ENCODE peak calls at places on chromosomes 16 and 17, in seven cellular contexts. One of them, this sample, is unnamed.

GRCh38 chr17:74200112-74200511 is 3.4 kb upstream of the RPL38 start:
- DNase-seq in OCI-LY7: no peak
- DNase-seq in GM20000: no peak
- DNase-seq in IMR-90: no peak
- DNase-seq in CD8-positive, alpha-beta T cell: no peak
- DNase-seq in ascending aorta: no peak
- DNase-seq in GM13977: no peak
- DNase-seq in this sample: no peak

GRCh38 chr16:57430955-57431354 is 16.2 kb downstream of the CIAPIN1 start:
- DNase-seq in IMR-90: no peak
- DNase-seq in CD8-positive, alpha-beta T cell: no peak
- DNase-seq in GM20000: no peak
- DNase-seq in OCI-LY7: no peak
- DNase-seq in GM13977: no peak
- DNase-seq in ascending aorta: no peak
- DNase-seq in this sample: no peak

GRCh38 chr16:12609937-12610699 is 193.6 kb downstream of the CPPED1 start:
- DNase-seq in CD8-positive, alpha-beta T cell: no peak
- DNase-seq in ascending aorta: no peak
- DNase-seq in GM13977: no peak
- DNase-seq in OCI-LY7: no peak
- DNase-seq in GM20000: no peak
- DNase-seq in IMR-90: no peak
- DNase-seq in this sample: no peak

GRCh38 chr16:81695431-81695890 is 83.6 kb upstream of the PLCG2 start:
- DNase-seq in CD8-positive, alpha-beta T cell: no peak
- DNase-seq in OCI-LY7: no peak
- DNase-seq in ascending aorta: no peak
- DNase-seq in GM13977: no peak
- DNase-seq in IMR-90: peak
- DNase-seq in GM20000: no peak
- DNase-seq in this sample: no peak

GRCh38 chr17:14048169-14048568 is 21.1 kb upstream of the COX10 start:
- DNase-seq in OCI-LY7: no peak
- DNase-seq in ascending aorta: no peak
- DNase-seq in GM13977: peak
- DNase-seq in GM20000: no peak
- DNase-seq in IMR-90: no peak
- DNase-seq in CD8-positive, alpha-beta T cell: no peak
- DNase-seq in this sample: peak

GRCh38 chr16:54930034-54930938 is at the start of gene IRX5:
- DNase-seq in GM13977: peak
- DNase-seq in IMR-90: peak
- DNase-seq in CD8-positive, alpha-beta T cell: no peak
- DNase-seq in GM20000: peak
- DNase-seq in OCI-LY7: peak
- DNase-seq in ascending aorta: peak
- DNase-seq in this sample: peak

GRCh38 chr17:38982858-38983746 is 15.9 kb upstream of the FBXO47 start:
- DNase-seq in ascending aorta: no peak
- DNase-seq in IMR-90: peak
- DNase-seq in GM20000: peak
- DNase-seq in OCI-LY7: peak
- DNase-seq in GM13977: peak
- DNase-seq in CD8-positive, alpha-beta T cell: peak
- DNase-seq in this sample: peak

GRCh38 chr17:81656835-81657234 is 493 bp upstream of the PDE6G start:
- DNase-seq in CD8-positive, alpha-beta T cell: no peak
- DNase-seq in GM13977: no peak
- DNase-seq in OCI-LY7: no peak
- DNase-seq in IMR-90: no peak
- DNase-seq in GM20000: no peak
- DNase-seq in ascending aorta: no peak
- DNase-seq in this sample: no peak

GRCh38 chr17:27568216-27568615 is 62.8 kb upstream of the LGALS9 start:
- DNase-seq in GM13977: no peak
- DNase-seq in GM20000: no peak
- DNase-seq in OCI-LY7: no peak
- DNase-seq in ascending aorta: no peak
- DNase-seq in CD8-positive, alpha-beta T cell: no peak
- DNase-seq in IMR-90: no peak
- DNase-seq in this sample: no peak

GRCh38 chr17:66312912-66313311 is 10.5 kb downstream of the PRKCA start:
- DNase-seq in GM13977: no peak
- DNase-seq in IMR-90: no peak
- DNase-seq in CD8-positive, alpha-beta T cell: no peak
- DNase-seq in GM20000: no peak
- DNase-seq in OCI-LY7: no peak
- DNase-seq in ascending aorta: no peak
- DNase-seq in this sample: no peak

GRCh38 chr17:63774141-63774981 is at the start of gene DDX42:
- DNase-seq in GM20000: no peak
- DNase-seq in OCI-LY7: peak
- DNase-seq in IMR-90: peak
- DNase-seq in CD8-positive, alpha-beta T cell: peak
- DNase-seq in ascending aorta: peak
- DNase-seq in GM13977: peak
- DNase-seq in this sample: no peak
- TF ChIP-seq CTCF in GM20000: no peak
- TF ChIP-seq CTCF in OCI-LY7: peak
- TF ChIP-seq CTCF in IMR-90: peak
- TF ChIP-seq CTCF in CD8-positive, alpha-beta T cell: no peak
- TF ChIP-seq CTCF in ascending aorta: no peak
- TF ChIP-seq CTCF in GM13977: no peak
- TF ChIP-seq CTCF in this sample: no peak

GRCh38 chr17:36837616-36838272 is 99.5 kb upstream of the LHX1 start:
- DNase-seq in GM20000: no peak
- DNase-seq in ascending aorta: no peak
- DNase-seq in GM13977: no peak
- DNase-seq in CD8-positive, alpha-beta T cell: no peak
- DNase-seq in OCI-LY7: no peak
- DNase-seq in IMR-90: no peak
- DNase-seq in this sample: no peak
- TF ChIP-seq CTCF in GM20000: no peak
- TF ChIP-seq CTCF in ascending aorta: no peak
- TF ChIP-seq CTCF in GM13977: no peak
- TF ChIP-seq CTCF in CD8-positive, alpha-beta T cell: no peak
- TF ChIP-seq CTCF in OCI-LY7: no peak
- TF ChIP-seq CTCF in IMR-90: no peak
- TF ChIP-seq CTCF in this sample: no peak

GRCh38 chr16:14310519-14310991 is 239.4 kb downstream of the MRTFB start:
- DNase-seq in GM20000: peak
- DNase-seq in ascending aorta: no peak
- DNase-seq in OCI-LY7: peak
- DNase-seq in GM13977: peak
- DNase-seq in CD8-positive, alpha-beta T cell: no peak
- DNase-seq in IMR-90: peak
- DNase-seq in this sample: peak
- TF ChIP-seq CTCF in GM20000: peak
- TF ChIP-seq CTCF in ascending aorta: no peak
- TF ChIP-seq CTCF in OCI-LY7: peak
- TF ChIP-seq CTCF in GM13977: peak
- TF ChIP-seq CTCF in CD8-positive, alpha-beta T cell: no peak
- TF ChIP-seq CTCF in IMR-90: peak
- TF ChIP-seq CTCF in this sample: peak

GRCh38 chr16:69338557-69339288 is 641 bp downstream of the COG8 start:
- DNase-seq in IMR-90: no peak
- DNase-seq in GM13977: no peak
- DNase-seq in ascending aorta: no peak
- DNase-seq in OCI-LY7: no peak
- DNase-seq in GM20000: no peak
- DNase-seq in CD8-positive, alpha-beta T cell: no peak
- DNase-seq in this sample: no peak

GRCh38 chr16:69340095-69340644 is 598 bp downstream of the NIP7 start:
- DNase-seq in GM13977: no peak
- DNase-seq in OCI-LY7: no peak
- DNase-seq in CD8-positive, alpha-beta T cell: no peak
- DNase-seq in GM20000: no peak
- DNase-seq in ascending aorta: no peak
- DNase-seq in IMR-90: peak
- DNase-seq in this sample: no peak

GRCh38 chr16:69334696-69335095 is 4.3 kb upstream of the PDF start:
- DNase-seq in OCI-LY7: no peak
- DNase-seq in ascending aorta: no peak
- DNase-seq in CD8-positive, alpha-beta T cell: no peak
- DNase-seq in GM13977: no peak
- DNase-seq in IMR-90: no peak
- DNase-seq in GM20000: no peak
- DNase-seq in this sample: no peak

GRCh38 chr16:69344171-69344570 is 4.6 kb downstream of the NIP7 start:
- DNase-seq in ascending aorta: no peak
- DNase-seq in CD8-positive, alpha-beta T cell: no peak
- DNase-seq in IMR-90: no peak
- DNase-seq in GM13977: no peak
- DNase-seq in OCI-LY7: no peak
- DNase-seq in GM20000: no peak
- DNase-seq in this sample: no peak

GRCh38 chr16:69339289-69340094 is at the start of the genes COG8 and NIP7:
- DNase-seq in GM20000: peak
- DNase-seq in OCI-LY7: peak
- DNase-seq in GM13977: peak
- DNase-seq in CD8-positive, alpha-beta T cell: peak
- DNase-seq in IMR-90: peak
- DNase-seq in ascending aorta: peak
- DNase-seq in this sample: peak
- TF ChIP-seq CTCF in GM20000: peak
- TF ChIP-seq CTCF in OCI-LY7: peak
- TF ChIP-seq CTCF in GM13977: peak
- TF ChIP-seq CTCF in CD8-positive, alpha-beta T cell: peak
- TF ChIP-seq CTCF in IMR-90: peak
- TF ChIP-seq CTCF in ascending aorta: peak
- TF ChIP-seq CTCF in this sample: peak

GRCh38 chr17:29618272-29619065 is 4.2 kb downstream of the CORO6 start:
- DNase-seq in CD8-positive, alpha-beta T cell: no peak
- DNase-seq in GM13977: no peak
- DNase-seq in IMR-90: no peak
- DNase-seq in OCI-LY7: no peak
- DNase-seq in GM20000: no peak
- DNase-seq in ascending aorta: no peak
- DNase-seq in this sample: no peak

GRCh38 chr17:29617481-29618271 is 5.0 kb downstream of the CORO6 start:
- DNase-seq in IMR-90: peak
- DNase-seq in GM13977: peak
- DNase-seq in ascending aorta: peak
- DNase-seq in GM20000: peak
- DNase-seq in OCI-LY7: peak
- DNase-seq in CD8-positive, alpha-beta T cell: peak
- DNase-seq in this sample: peak

GRCh38 chr17:29620271-29620670 is 2.4 kb downstream of the CORO6 start:
- DNase-seq in GM20000: no peak
- DNase-seq in GM13977: no peak
- DNase-seq in OCI-LY7: no peak
- DNase-seq in IMR-90: peak
- DNase-seq in ascending aorta: no peak
- DNase-seq in CD8-positive, alpha-beta T cell: no peak
- DNase-seq in this sample: no peak

GRCh38 chr17:29620779-29621500 is 1.8 kb downstream of the CORO6 start:
- DNase-seq in ascending aorta: no peak
- DNase-seq in CD8-positive, alpha-beta T cell: no peak
- DNase-seq in GM13977: no peak
- DNase-seq in IMR-90: no peak
- DNase-seq in OCI-LY7: no peak
- DNase-seq in GM20000: no peak
- DNase-seq in this sample: no peak

DNA sequence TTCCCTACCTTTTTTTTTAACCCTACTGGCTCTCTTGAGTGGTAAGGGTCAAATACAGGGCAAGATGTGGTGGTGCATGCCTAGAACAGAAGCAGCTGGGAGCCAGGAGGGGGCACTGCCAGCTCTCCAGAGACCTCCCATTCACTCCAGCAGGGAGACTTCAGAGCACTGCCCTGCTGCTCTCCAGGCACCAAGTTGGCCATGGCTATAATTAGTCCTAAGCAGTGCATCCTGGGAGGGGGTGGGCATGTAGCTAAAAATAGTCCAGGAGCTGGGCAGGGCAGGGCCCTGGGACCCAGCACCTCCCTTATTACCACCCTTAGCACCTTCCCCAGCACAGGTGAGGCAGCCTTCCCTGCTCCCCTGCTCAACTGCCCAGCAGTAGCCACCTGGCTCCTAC is 3.5 kb downstream of the CORO6 start:
- DNase-seq in GM13977: no peak
- DNase-seq in OCI-LY7: peak
- DNase-seq in CD8-positive, alpha-beta T cell: no peak
- DNase-seq in IMR-90: peak
- DNase-seq in ascending aorta: no peak
- DNase-seq in GM20000: no peak
- DNase-seq in this sample: no peak
- TF ChIP-seq CTCF in GM13977: peak
- TF ChIP-seq CTCF in OCI-LY7: peak
- TF ChIP-seq CTCF in CD8-positive, alpha-beta T cell: no peak
- TF ChIP-seq CTCF in IMR-90: peak
- TF ChIP-seq CTCF in ascending aorta: peak
- TF ChIP-seq CTCF in GM20000: no peak
- TF ChIP-seq CTCF in this sample: peak

DNA sequence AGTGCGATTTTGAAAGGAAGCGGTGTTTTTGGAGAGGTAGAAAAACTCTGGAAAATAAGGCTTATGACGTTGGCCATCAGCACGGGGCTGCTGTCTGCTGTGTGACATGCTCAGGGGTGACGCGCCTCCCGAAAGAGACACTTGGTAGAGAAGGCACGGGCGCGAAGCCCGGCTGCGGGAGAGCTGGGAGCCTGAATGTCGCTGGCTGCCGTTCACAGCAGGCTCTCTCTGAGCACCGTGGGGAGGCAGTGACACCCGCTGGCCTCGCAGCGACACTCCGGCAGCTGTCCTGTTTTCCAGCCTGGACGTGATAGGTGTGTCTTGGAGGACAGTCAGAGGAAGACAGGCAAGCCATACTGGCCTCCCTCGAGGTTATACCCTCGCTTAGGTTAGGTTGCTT is 759.1 kb upstream of the RBFOX1 start:
- DNase-seq in ascending aorta: no peak
- DNase-seq in GM13977: no peak
- DNase-seq in GM20000: no peak
- DNase-seq in IMR-90: no peak
- DNase-seq in CD8-positive, alpha-beta T cell: no peak
- DNase-seq in OCI-LY7: no peak
- DNase-seq in this sample: no peak
- TF ChIP-seq CTCF in ascending aorta: no peak
- TF ChIP-seq CTCF in GM13977: no peak
- TF ChIP-seq CTCF in GM20000: no peak
- TF ChIP-seq CTCF in IMR-90: no peak
- TF ChIP-seq CTCF in CD8-positive, alpha-beta T cell: no peak
- TF ChIP-seq CTCF in OCI-LY7: no peak
- TF ChIP-seq CTCF in this sample: no peak

DNA sequence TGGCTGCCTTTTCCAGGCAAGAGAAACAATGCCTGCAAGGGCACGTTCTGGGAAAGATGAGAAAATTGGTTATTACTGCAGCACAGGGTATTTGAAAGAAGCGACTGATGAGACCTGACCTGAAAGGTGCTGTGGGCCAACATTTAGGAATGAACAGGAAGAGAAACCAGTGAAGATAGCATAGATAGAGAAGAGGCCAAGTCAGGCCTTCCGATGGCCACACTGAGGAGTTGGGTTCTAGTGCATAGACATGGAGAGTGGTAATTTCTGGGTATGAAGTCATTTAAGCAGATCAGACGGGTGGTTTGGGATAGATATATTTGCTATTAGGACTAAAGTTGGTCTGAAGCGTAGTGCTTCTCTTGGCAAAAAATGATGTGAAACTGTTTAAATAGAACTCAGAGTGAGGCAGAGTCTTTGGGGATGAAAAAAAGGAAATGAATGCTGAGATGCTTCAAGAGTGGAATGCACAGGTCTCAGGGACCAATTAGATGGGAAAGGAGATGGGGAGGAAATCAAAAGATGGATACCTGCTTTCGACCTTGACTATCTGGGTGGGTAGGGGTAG is 11.3 kb upstream of the CCL2 start:
- DNase-seq in OCI-LY7: no peak
- DNase-seq in IMR-90: no peak
- DNase-seq in ascending aorta: no peak
- DNase-seq in GM13977: no peak
- DNase-seq in GM20000: no peak
- DNase-seq in CD8-positive, alpha-beta T cell: no peak
- DNase-seq in this sample: no peak
- TF ChIP-seq CTCF in OCI-LY7: no peak
- TF ChIP-seq CTCF in IMR-90: no peak
- TF ChIP-seq CTCF in ascending aorta: no peak
- TF ChIP-seq CTCF in GM13977: no peak
- TF ChIP-seq CTCF in GM20000: no peak
- TF ChIP-seq CTCF in CD8-positive, alpha-beta T cell: no peak
- TF ChIP-seq CTCF in this sample: no peak

This sample was measured in GM13976.